ENCODE peak calls at places on chromosome 5, in five cellular contexts. One of them, this sample, is unnamed.

GRCh38 chr5:9344751-9345240 is 201.1 kb downstream of the SEMA5A start:
- DNase-seq in KG1: no peak
- DNase-seq in right cardiac atrium: no peak
- DNase-seq in Ammon's horn: no peak
- DNase-seq in RWPE1: no peak
- DNase-seq in this sample: no peak

GRCh38 chr5:36730537-36731216 is 124.3 kb downstream of the SLC1A3 start:
- DNase-seq in KG1: no peak
- DNase-seq in right cardiac atrium: no peak
- DNase-seq in Ammon's horn: no peak
- DNase-seq in RWPE1: no peak
- DNase-seq in this sample: no peak

GRCh38 chr5:102911973-102912372 is 156.9 kb downstream of the PAM start:
- DNase-seq in KG1: no peak
- DNase-seq in right cardiac atrium: no peak
- DNase-seq in Ammon's horn: no peak
- DNase-seq in RWPE1: peak
- DNase-seq in this sample: peak

GRCh38 chr5:150656191-150657132 is 4.6 kb upstream of the MYOZ3 start:
- DNase-seq in KG1: no peak
- DNase-seq in right cardiac atrium: peak
- DNase-seq in Ammon's horn: peak
- DNase-seq in RWPE1: peak
- DNase-seq in this sample: no peak

GRCh38 chr5:131720714-131721113 is 76.1 kb downstream of the FNIP1 start:
- DNase-seq in KG1: no peak
- DNase-seq in right cardiac atrium: no peak
- DNase-seq in Ammon's horn: no peak
- DNase-seq in RWPE1: no peak
- DNase-seq in this sample: no peak

GRCh38 chr5:78899922-78900362 is 85.2 kb downstream of the ARSB start:
- DNase-seq in KG1: no peak
- DNase-seq in right cardiac atrium: peak
- DNase-seq in Ammon's horn: peak
- DNase-seq in RWPE1: peak
- DNase-seq in this sample: no peak

GRCh38 chr5:983238-983524 is 25.4 kb upstream of the NKD2 start:
- DNase-seq in KG1: no peak
- DNase-seq in right cardiac atrium: peak
- DNase-seq in Ammon's horn: no peak
- DNase-seq in RWPE1: no peak
- DNase-seq in this sample: no peak

GRCh38 chr5:51201708-51202107 is 181.5 kb upstream of the ISL1 start:
- DNase-seq in KG1: no peak
- DNase-seq in right cardiac atrium: no peak
- DNase-seq in Ammon's horn: no peak
- DNase-seq in RWPE1: no peak
- DNase-seq in this sample: no peak

GRCh38 chr5:109589983-109590382 is 99.7 kb upstream of the MAN2A1 start:
- DNase-seq in KG1: no peak
- DNase-seq in right cardiac atrium: no peak
- DNase-seq in Ammon's horn: no peak
- DNase-seq in RWPE1: no peak
- DNase-seq in this sample: no peak

GRCh38 chr5:15938961-15939360 is 240.6 kb downstream of the MARCHF11 start:
- DNase-seq in KG1: no peak
- DNase-seq in right cardiac atrium: no peak
- DNase-seq in Ammon's horn: no peak
- DNase-seq in RWPE1: peak
- DNase-seq in this sample: peak

GRCh38 chr5:57499262-57500050 is 16.8 kb upstream of the ACTBL2 start:
- DNase-seq in KG1: peak
- DNase-seq in right cardiac atrium: peak
- DNase-seq in Ammon's horn: peak
- DNase-seq in RWPE1: peak
- DNase-seq in this sample: no peak

GRCh38 chr5:173327948-173328895 is at the start of gene STC2:
- DNase-seq in KG1: peak
- DNase-seq in right cardiac atrium: peak
- DNase-seq in Ammon's horn: no peak
- DNase-seq in RWPE1: peak
- DNase-seq in this sample: peak

GRCh38 chr5:137075163-137075970 is 423.8 kb downstream of the SPOCK1 start:
- DNase-seq in KG1: no peak
- DNase-seq in right cardiac atrium: peak
- DNase-seq in Ammon's horn: no peak
- DNase-seq in RWPE1: peak
- DNase-seq in this sample: no peak

GRCh38 chr5:40551706-40552557 is 127.8 kb upstream of the PTGER4 start:
- DNase-seq in KG1: no peak
- DNase-seq in right cardiac atrium: no peak
- DNase-seq in Ammon's horn: peak
- DNase-seq in RWPE1: peak
- DNase-seq in this sample: peak

GRCh38 chr5:88776692-88777091 is 106.3 kb downstream of the MEF2C start:
- DNase-seq in KG1: no peak
- DNase-seq in right cardiac atrium: no peak
- DNase-seq in Ammon's horn: no peak
- DNase-seq in RWPE1: no peak
- DNase-seq in this sample: no peak

GRCh38 chr5:12292610-12293204 is 388.5 kb upstream of the CTNND2 start:
- DNase-seq in KG1: no peak
- DNase-seq in right cardiac atrium: no peak
- DNase-seq in Ammon's horn: no peak
- DNase-seq in RWPE1: no peak
- DNase-seq in this sample: no peak

GRCh38 chr5:56471707-56472106 is 238.6 kb upstream of the ANKRD55 start:
- DNase-seq in KG1: no peak
- DNase-seq in right cardiac atrium: no peak
- DNase-seq in Ammon's horn: no peak
- DNase-seq in RWPE1: no peak
- DNase-seq in this sample: no peak

GRCh38 chr5:80275347-80275746 is 19.5 kb upstream of the SERINC5 start:
- DNase-seq in KG1: no peak
- DNase-seq in right cardiac atrium: no peak
- DNase-seq in Ammon's horn: peak
- DNase-seq in RWPE1: no peak
- DNase-seq in this sample: no peak

GRCh38 chr5:149240354-149240998 is 31.2 kb upstream of the AFAP1L1 start:
- DNase-seq in KG1: no peak
- DNase-seq in right cardiac atrium: peak
- DNase-seq in Ammon's horn: no peak
- DNase-seq in RWPE1: no peak
- DNase-seq in this sample: no peak

This sample was measured in AG04449.